ENCODE peak calls at places on chromosomes 12 and 14, in seven cellular contexts. E is AG09319, T is stomach, Y is GM04504, A is adrenal gland, R is fibroblast of lung, H is GM03348. C is an unnamed sample.

GRCh38 chr12:52295663-52296062 is 4.3 kb upstream of the KRT81 start:
- DNase-seq in E (no peak), T (no peak), Y (no peak), A (no peak), R (no peak), H (peak; percentile 37), C (no peak)

GRCh38 chr14:26549571-26549970 is 48.3 kb downstream of the NOVA1 start:
- DNase-seq in E (no peak), T (no peak), Y (no peak), A (no peak), R (no peak), H (no peak), C (no peak)

GRCh38 chr12:10717410-10717809 is 5.7 kb downstream of the YBX3 start:
- DNase-seq in E (no peak), T (no peak), Y (no peak), A (no peak), R (peak; percentile 51), H (no peak), C (no peak)

GRCh38 chr12:49974231-49974675 is 1.5 kb downstream of the AQP6 start:
- DNase-seq in E (peak; percentile 39), T (peak; percentile 69), Y (peak; percentile 41), A (peak; percentile 69), R (peak; percentile 51), H (peak; percentile 79), C (no peak)

GRCh38 chr14:21825147-21825743 is 151.6 kb upstream of the OR4E1 start:
- DNase-seq in E (no peak), T (no peak), Y (no peak), A (no peak), R (no peak), H (no peak), C (peak; percentile 63)

GRCh38 chr12:2752676-2753371 is 41.9 kb upstream of the FKBP4 start:
- DNase-seq in E (no peak), T (peak; percentile 79), Y (peak; percentile 25), A (peak; percentile 67), R (peak; percentile 57), H (peak; percentile 88), C (no peak)

GRCh38 chr12:89180496-89180895 is 171.8 kb downstream of the DUSP6 start:
- DNase-seq in E (no peak), T (no peak), Y (no peak), A (no peak), R (no peak), H (no peak), C (no peak)

GRCh38 chr14:106436310-106436905 is 910.0 kb downstream of the TMEM121 start:
- DNase-seq in E (no peak), T (no peak), Y (no peak), A (peak; percentile 56), R (no peak), H (no peak), C (no peak)

GRCh38 chr12:113689047-113689610 is 217.5 kb upstream of the LHX5 start:
- DNase-seq in E (no peak), T (no peak), Y (no peak), A (no peak), R (no peak), H (no peak), C (no peak)

GRCh38 chr12:108629824-108630476 is 3.7 kb downstream of the SELPLG start:
- DNase-seq in E (no peak), T (no peak), Y (peak; percentile 77), A (peak; percentile 67), R (peak; percentile 90), H (peak; percentile 88), C (no peak)

GRCh38 chr12:51028126-51028810 is 2.1 kb upstream of the SLC11A2 start:
- DNase-seq in E (no peak), T (no peak), Y (no peak), A (peak; percentile 28), R (peak; percentile 23), H (peak; percentile 16), C (peak; percentile 52)

GRCh38 chr12:131281016-131281415 is 327.3 kb downstream of the ADGRD1 start:
- DNase-seq in E (no peak), T (no peak), Y (no peak), A (peak; percentile 1), R (no peak), H (no peak), C (no peak)

GRCh38 chr14:84546236-84546635 is 983.7 kb upstream of the FLRT2 start:
- DNase-seq in E (no peak), T (no peak), Y (no peak), A (no peak), R (no peak), H (no peak), C (no peak)

GRCh38 chr14:81285250-81285649 is 64.5 kb upstream of the GTF2A1 start:
- DNase-seq in E (no peak), T (no peak), Y (no peak), A (no peak), R (no peak), H (no peak), C (no peak)